ENCODE peak calls at places on chromosomes 2 and 18, in ten cellular contexts. T, Z, H, J, Q, E, G, L, U and Y are unnamed samples.

GRCh38 chr2:55144922-55145820 is 86.9 kb downstream of the CLHC1 start:
- DNase-seq in T (no peak), Z (peak), H (no peak), J (no peak), Q (no peak), E (no peak), G (no peak), L (no peak), U (no peak), Y (no peak)

GRCh38 chr2:43225093-43225787 is 1.2 kb downstream of the ZFP36L2 start:
- DNase-seq in T (no peak), Z (peak), H (peak), J (peak), Q (peak), E (peak), G (no peak), L (no peak), U (no peak), Y (peak)

GRCh38 chr2:55420244-55420713 is 623 bp upstream of the CCDC88A start:
- DNase-seq in T (no peak), Z (no peak), H (no peak), J (no peak), Q (no peak), E (no peak), G (no peak), L (no peak), U (no peak), Y (no peak)

GRCh38 chr2:237132799-237133198 is 47.1 kb downstream of the COPS8 start:
- DNase-seq in T (no peak), Z (no peak), H (peak), J (no peak), Q (no peak), E (peak), G (peak), L (no peak), U (no peak), Y (no peak)

GRCh38 chr2:185188656-185189055 is 549.9 kb upstream of the FSIP2 start:
- DNase-seq in T (no peak), Z (no peak), H (no peak), J (no peak), Q (no peak), E (peak), G (no peak), L (no peak), U (no peak), Y (no peak)

GRCh38 chr18:79449551-79450288 is 54.0 kb downstream of the NFATC1 start:
- DNase-seq in T (no peak), Z (no peak), H (no peak), J (no peak), Q (no peak), E (no peak), G (no peak), L (no peak), U (no peak), Y (no peak)

GRCh38 chr18:74314759-74315463 is 728 bp upstream of the C18orf63 start:
- DNase-seq in T (no peak), Z (no peak), H (no peak), J (no peak), Q (no peak), E (no peak), G (no peak), L (no peak), U (no peak), Y (no peak)

GRCh38 chr18:366466-367053 is 98.7 kb upstream of the THOC1 start:
- DNase-seq in T (no peak), Z (no peak), H (no peak), J (no peak), Q (no peak), E (no peak), G (no peak), L (no peak), U (no peak), Y (no peak)

GRCh38 chr2:36965751-36966369 is 476 bp downstream of the STRN start:
- DNase-seq in T (no peak), Z (peak), H (no peak), J (no peak), Q (peak), E (peak), G (no peak), L (no peak), U (peak), Y (no peak)

GRCh38 chr2:122135353-122135947 is 380.0 kb downstream of the TSN start:
- DNase-seq in T (no peak), Z (no peak), H (no peak), J (no peak), Q (no peak), E (no peak), G (no peak), L (no peak), U (no peak), Y (no peak)

GRCh38 chr18:33817096-33817495 is 239.1 kb downstream of the ASXL3 start:
- DNase-seq in T (no peak), Z (no peak), H (no peak), J (no peak), Q (no peak), E (no peak), G (no peak), L (no peak), U (no peak), Y (no peak)

GRCh38 chr2:230068658-230069080 is at the start of gene SLC16A14:
- DNase-seq in T (no peak), Z (no peak), H (peak), J (peak), Q (peak), E (peak), G (peak), L (no peak), U (peak), Y (peak)

GRCh38 chr2:32688511-32688910 is 60.7 kb downstream of the TTC27 start:
- DNase-seq in T (no peak), Z (no peak), H (no peak), J (no peak), Q (no peak), E (peak), G (no peak), L (no peak), U (no peak), Y (no peak)

GRCh38 chr2:169659314-169659713 is 34.9 kb downstream of the CFAP210 start:
- DNase-seq in T (no peak), Z (no peak), H (no peak), J (no peak), Q (no peak), E (no peak), G (peak), L (no peak), U (no peak), Y (no peak)

GRCh38 chr2:126885701-126886121 is 13.0 kb upstream of the TEX51 start:
- DNase-seq in T (no peak), Z (peak), H (peak), J (peak), Q (no peak), E (no peak), G (no peak), L (no peak), U (no peak), Y (peak)

GRCh38 chr2:218806346-218806978 is 24.5 kb downstream of the CYP27A1 start:
- DNase-seq in T (no peak), Z (peak), H (peak), J (peak), Q (no peak), E (peak), G (no peak), L (no peak), U (peak), Y (peak)

GRCh38 chr2:42163444-42164045 is 5.6 kb upstream of the EML4 start:
- DNase-seq in T (no peak), Z (no peak), H (no peak), J (peak), Q (no peak), E (no peak), G (no peak), L (no peak), U (no peak), Y (no peak)

GRCh38 chr2:64141711-64142405 is 2.4 kb downstream of the PELI1 start:
- DNase-seq in T (no peak), Z (no peak), H (no peak), J (no peak), Q (no peak), E (peak), G (no peak), L (no peak), U (no peak), Y (no peak)

GRCh38 chr2:216115224-216115582 is 6.1 kb downstream of the XRCC5 start:
- DNase-seq in T (no peak), Z (no peak), H (no peak), J (no peak), Q (peak), E (peak), G (no peak), L (no peak), U (no peak), Y (no peak)

GRCh38 chr2:27891063-27891819 is 712 bp downstream of the BABAM2 start:
- DNase-seq in T (no peak), Z (peak), H (peak), J (no peak), Q (peak), E (peak), G (peak), L (no peak), U (peak), Y (peak)

GRCh38 chr18:23812566-23813440 is 123.5 kb downstream of the LAMA3 start:
- DNase-seq in T (no peak), Z (no peak), H (no peak), J (no peak), Q (no peak), E (peak), G (peak), L (no peak), U (peak), Y (no peak)

GRCh38 chr2:208025814-208026184 is 472 bp upstream of the PLEKHM3 start:
- DNase-seq in T (no peak), Z (peak), H (peak), J (no peak), Q (no peak), E (peak), G (peak), L (no peak), U (no peak), Y (no peak)

GRCh38 chr2:144370937-144371584 is 148.9 kb downstream of the ZEB2 start:
- DNase-seq in T (no peak), Z (no peak), H (no peak), J (no peak), Q (no peak), E (no peak), G (no peak), L (no peak), U (no peak), Y (no peak)

GRCh38 chr18:60599267-60599666 is 226.7 kb upstream of the MC4R start:
- DNase-seq in T (no peak), Z (no peak), H (no peak), J (no peak), Q (no peak), E (no peak), G (no peak), L (no peak), U (no peak), Y (no peak)

GRCh38 chr2:217653240-217653639 is 349.6 kb downstream of the TNS1 start:
- DNase-seq in T (no peak), Z (peak), H (peak), J (peak), Q (no peak), E (peak), G (no peak), L (no peak), U (peak), Y (peak)

GRCh38 chr2:154698238-154698788 is at the start of gene KCNJ3:
- DNase-seq in T (no peak), Z (no peak), H (no peak), J (no peak), Q (no peak), E (no peak), G (no peak), L (no peak), U (no peak), Y (no peak)

GRCh38 chr2:140714586-140714985 is 1416.2 kb downstream of the LRP1B start:
- DNase-seq in T (no peak), Z (no peak), H (no peak), J (no peak), Q (no peak), E (no peak), G (no peak), L (no peak), U (no peak), Y (no peak)

GRCh38 chr2:216553093-216553478 is 54.4 kb downstream of the RPL37A start:
- DNase-seq in T (no peak), Z (no peak), H (no peak), J (no peak), Q (no peak), E (no peak), G (no peak), L (no peak), U (no peak), Y (no peak)

GRCh38 chr2:207163053-207163814 is 2.5 kb downstream of the KLF7 start:
- DNase-seq in T (no peak), Z (no peak), H (peak), J (peak), Q (no peak), E (peak), G (no peak), L (no peak), U (no peak), Y (no peak)

GRCh38 chr2:241748468-241749256 is 14.2 kb downstream of the D2HGDH start:
- DNase-seq in T (no peak), Z (no peak), H (no peak), J (no peak), Q (no peak), E (no peak), G (no peak), L (no peak), U (no peak), Y (no peak)

GRCh38 chr2:124908411-124908810 is 883.3 kb downstream of the CNTNAP5 start:
- DNase-seq in T (no peak), Z (no peak), H (no peak), J (no peak), Q (no peak), E (no peak), G (no peak), L (no peak), U (no peak), Y (no peak)

GRCh38 chr2:157257312-157258252 is at the start of gene GALNT5:
- DNase-seq in T (no peak), Z (peak), H (no peak), J (no peak), Q (no peak), E (no peak), G (no peak), L (no peak), U (no peak), Y (no peak)

GRCh38 chr18:48656582-48656981 is 117.8 kb downstream of the CTIF start:
- DNase-seq in T (no peak), Z (no peak), H (no peak), J (no peak), Q (no peak), E (no peak), G (no peak), L (no peak), U (no peak), Y (no peak)

GRCh38 chr2:102505290-102505689 is 32.3 kb downstream of the SLC9A4 start:
- DNase-seq in T (no peak), Z (no peak), H (no peak), J (no peak), Q (no peak), E (no peak), G (no peak), L (no peak), U (no peak), Y (no peak)

GRCh38 chr2:71461304-71461671 is 7.9 kb downstream of the DYSF start:
- DNase-seq in T (no peak), Z (no peak), H (no peak), J (no peak), Q (no peak), E (no peak), G (no peak), L (no peak), U (no peak), Y (no peak)

GRCh38 chr18:9758624-9759075 is 50.5 kb downstream of the RAB31 start:
- DNase-seq in T (no peak), Z (no peak), H (no peak), J (no peak), Q (no peak), E (no peak), G (no peak), L (no peak), U (no peak), Y (no peak)

GRCh38 chr2:57842531-57842930 is 204.1 kb upstream of the VRK2 start:
- DNase-seq in T (no peak), Z (no peak), H (no peak), J (no peak), Q (no peak), E (peak), G (no peak), L (no peak), U (no peak), Y (no peak)